ENCODE peak calls at places on chromosomes 11 and 22, in six cellular contexts. One of them, this sample, is unnamed.

GRCh38 chr11:10017050-10017449 is 277.0 kb downstream of the SBF2 start:
- DNase-seq in foreskin melanocyte: no peak
- DNase-seq in activated gamma-delta T cell treated with anti-CD3 and anti-CD28 coated beads, Interleukin-2, amount 50 U/mL, for 16 hours: no peak
- DNase-seq in HepG2: no peak
- DNase-seq in activated naive CD8-positive, alpha-beta T cell treated with anti-CD3 and anti-CD28 coated beads, Interleukin-2, amount 50 U/mL, for 24 hours: no peak
- DNase-seq in iris pigment epithelial cell: no peak
- DNase-seq in this sample: no peak

GRCh38 chr11:19511413-19512183 is 201.0 kb upstream of the NAV2 start:
- DNase-seq in HepG2: no peak
- DNase-seq in foreskin melanocyte: no peak
- DNase-seq in activated gamma-delta T cell treated with anti-CD3 and anti-CD28 coated beads, Interleukin-2, amount 50 U/mL, for 16 hours: no peak
- DNase-seq in iris pigment epithelial cell: no peak
- DNase-seq in activated naive CD8-positive, alpha-beta T cell treated with anti-CD3 and anti-CD28 coated beads, Interleukin-2, amount 50 U/mL, for 24 hours: no peak
- DNase-seq in this sample: no peak

GRCh38 chr11:123197711-123198110 is 2.7 kb upstream of the CLMP start:
- DNase-seq in foreskin melanocyte: no peak
- DNase-seq in activated naive CD8-positive, alpha-beta T cell treated with anti-CD3 and anti-CD28 coated beads, Interleukin-2, amount 50 U/mL, for 24 hours: peak
- DNase-seq in activated gamma-delta T cell treated with anti-CD3 and anti-CD28 coated beads, Interleukin-2, amount 50 U/mL, for 16 hours: no peak
- DNase-seq in iris pigment epithelial cell: peak
- DNase-seq in HepG2: no peak
- DNase-seq in this sample: no peak

GRCh38 chr11:117300301-117300700 is 9.2 kb downstream of the BACE1-AS start:
- DNase-seq in foreskin melanocyte: no peak
- DNase-seq in iris pigment epithelial cell: peak
- DNase-seq in HepG2: peak
- DNase-seq in activated gamma-delta T cell treated with anti-CD3 and anti-CD28 coated beads, Interleukin-2, amount 50 U/mL, for 16 hours: no peak
- DNase-seq in activated naive CD8-positive, alpha-beta T cell treated with anti-CD3 and anti-CD28 coated beads, Interleukin-2, amount 50 U/mL, for 24 hours: no peak
- DNase-seq in this sample: no peak

GRCh38 chr22:17489101-17489500 is 74.2 kb upstream of the SLC25A18 start:
- DNase-seq in activated gamma-delta T cell treated with anti-CD3 and anti-CD28 coated beads, Interleukin-2, amount 50 U/mL, for 16 hours: no peak
- DNase-seq in foreskin melanocyte: no peak
- DNase-seq in iris pigment epithelial cell: no peak
- DNase-seq in activated naive CD8-positive, alpha-beta T cell treated with anti-CD3 and anti-CD28 coated beads, Interleukin-2, amount 50 U/mL, for 24 hours: no peak
- DNase-seq in HepG2: no peak
- DNase-seq in this sample: no peak

GRCh38 chr11:86067230-86068137 is 1.4 kb downstream of the PICALM start:
- DNase-seq in activated gamma-delta T cell treated with anti-CD3 and anti-CD28 coated beads, Interleukin-2, amount 50 U/mL, for 16 hours: no peak
- DNase-seq in iris pigment epithelial cell: no peak
- DNase-seq in HepG2: peak
- DNase-seq in activated naive CD8-positive, alpha-beta T cell treated with anti-CD3 and anti-CD28 coated beads, Interleukin-2, amount 50 U/mL, for 24 hours: no peak
- DNase-seq in foreskin melanocyte: no peak
- DNase-seq in this sample: peak

GRCh38 chr11:20193307-20193706 is 33.0 kb upstream of the DBX1 start:
- DNase-seq in HepG2: no peak
- DNase-seq in iris pigment epithelial cell: no peak
- DNase-seq in activated gamma-delta T cell treated with anti-CD3 and anti-CD28 coated beads, Interleukin-2, amount 50 U/mL, for 16 hours: no peak
- DNase-seq in activated naive CD8-positive, alpha-beta T cell treated with anti-CD3 and anti-CD28 coated beads, Interleukin-2, amount 50 U/mL, for 24 hours: no peak
- DNase-seq in foreskin melanocyte: no peak
- DNase-seq in this sample: no peak

GRCh38 chr22:29231971-29232959 is 26.6 kb downstream of the EMID1 start:
- DNase-seq in foreskin melanocyte: no peak
- DNase-seq in activated naive CD8-positive, alpha-beta T cell treated with anti-CD3 and anti-CD28 coated beads, Interleukin-2, amount 50 U/mL, for 24 hours: no peak
- DNase-seq in HepG2: peak
- DNase-seq in activated gamma-delta T cell treated with anti-CD3 and anti-CD28 coated beads, Interleukin-2, amount 50 U/mL, for 16 hours: no peak
- DNase-seq in iris pigment epithelial cell: peak
- DNase-seq in this sample: no peak

GRCh38 chr11:75745807-75746206 is 22.8 kb upstream of the DGAT2 start:
- DNase-seq in activated naive CD8-positive, alpha-beta T cell treated with anti-CD3 and anti-CD28 coated beads, Interleukin-2, amount 50 U/mL, for 24 hours: no peak
- DNase-seq in activated gamma-delta T cell treated with anti-CD3 and anti-CD28 coated beads, Interleukin-2, amount 50 U/mL, for 16 hours: no peak
- DNase-seq in HepG2: no peak
- DNase-seq in iris pigment epithelial cell: no peak
- DNase-seq in foreskin melanocyte: no peak
- DNase-seq in this sample: no peak

GRCh38 chr22:19359554-19360299 is 68.2 kb upstream of the CLTCL1 start:
- DNase-seq in activated gamma-delta T cell treated with anti-CD3 and anti-CD28 coated beads, Interleukin-2, amount 50 U/mL, for 16 hours: no peak
- DNase-seq in HepG2: no peak
- DNase-seq in iris pigment epithelial cell: no peak
- DNase-seq in foreskin melanocyte: no peak
- DNase-seq in activated naive CD8-positive, alpha-beta T cell treated with anti-CD3 and anti-CD28 coated beads, Interleukin-2, amount 50 U/mL, for 24 hours: no peak
- DNase-seq in this sample: no peak

GRCh38 chr11:115618428-115618827 is 114.2 kb upstream of the CADM1 start:
- DNase-seq in activated gamma-delta T cell treated with anti-CD3 and anti-CD28 coated beads, Interleukin-2, amount 50 U/mL, for 16 hours: no peak
- DNase-seq in HepG2: no peak
- DNase-seq in foreskin melanocyte: no peak
- DNase-seq in iris pigment epithelial cell: no peak
- DNase-seq in activated naive CD8-positive, alpha-beta T cell treated with anti-CD3 and anti-CD28 coated beads, Interleukin-2, amount 50 U/mL, for 24 hours: no peak
- DNase-seq in this sample: no peak